ENCODE peak calls at places on chromosomes 5 and 9, in four cellular contexts. R is head of caudate nucleus, H is NCI-H345, O is fibroblast of mammary gland. N is an unnamed sample.

GRCh38 chr5:169583424-169584215 is at the start of gene SPDL1:
- DNase-seq in R (peak), O (peak), H (peak), N (peak)

GRCh38 chr5:40672440-40672839 is 7.3 kb upstream of the PTGER4 start:
- DNase-seq in O (no peak), H (no peak), R (no peak), N (no peak)

GRCh38 chr9:34591911-34592866 is 2.7 kb upstream of the CNTFR start:
- DNase-seq in O (no peak), R (no peak), H (no peak), N (no peak)

GRCh38 chr5:143205386-143205785 is 198.1 kb downstream of the NR3C1 start:
- DNase-seq in O (peak), H (no peak), R (no peak), N (peak)

GRCh38 chr9:116087246-116087645 is 66.3 kb upstream of the PAPPA start:
- DNase-seq in H (peak), R (peak), O (peak), N (peak)

GRCh38 chr5:154309805-154310204 is 119.3 kb downstream of the GALNT10 start:
- DNase-seq in O (no peak), H (no peak), R (no peak), N (peak)

GRCh38 chr5:175494271-175495183 is 16.2 kb downstream of the SFXN1 start:
- DNase-seq in H (no peak), R (no peak), O (peak), N (peak)

GRCh38 chr9:16022228-16022627 is 469.4 kb downstream of the CCDC171 start:
- DNase-seq in O (no peak), R (no peak), H (no peak), N (no peak)

GRCh38 chr5:8828596-8829321 is 717.1 kb downstream of the SEMA5A start:
- DNase-seq in O (peak), R (no peak), H (no peak), N (no peak)

GRCh38 chr9:89247431-89248370 is 63.3 kb upstream of the CKS2 start:
- DNase-seq in O (no peak), R (no peak), H (no peak), N (peak)

GRCh38 chr5:66769839-66770617 is 173.8 kb downstream of the MAST4 start:
- DNase-seq in R (peak), H (peak), O (peak), N (no peak)

GRCh38 chr5:140011297-140011802 is 31.7 kb downstream of the NRG2 start:
- DNase-seq in O (peak), H (no peak), R (no peak), N (peak)

GRCh38 chr9:119793272-119793671 is 424.0 kb upstream of the BRINP1 start:
- DNase-seq in O (no peak), R (no peak), H (no peak), N (no peak)

GRCh38 chr9:35579130-35579529 is 25.9 kb upstream of the TESK1 start:
- DNase-seq in O (peak), H (no peak), R (no peak), N (peak)

GRCh38 chr9:108269421-108269820 is 586.4 kb downstream of the ACTL7B start:
- DNase-seq in H (no peak), O (no peak), R (no peak), N (no peak)

GRCh38 chr9:35914307-35914807 is 5.1 kb downstream of the SPAAR start:
- DNase-seq in R (no peak), H (no peak), O (peak), N (no peak)

GRCh38 chr5:10301842-10302610 is 5.7 kb downstream of the CMBL start:
- DNase-seq in R (peak), O (no peak), H (peak), N (peak)

GRCh38 chr5:55154893-55155292 is 5.1 kb upstream of the GPX8 start:
- DNase-seq in O (peak), H (no peak), R (no peak), N (peak)

GRCh38 chr5:30918171-30918570 is 275.3 kb upstream of the CDH6 start:
- DNase-seq in O (no peak), H (no peak), R (no peak), N (no peak)

GRCh38 chr5:148268556-148268955 is at the start of gene SPINK13:
- DNase-seq in R (no peak), O (peak), H (no peak), N (peak)

GRCh38 chr5:73666891-73667290 is 40.9 kb downstream of the ARHGEF28 start:
- DNase-seq in R (no peak), O (no peak), H (no peak), N (no peak)

GRCh38 chr9:20242767-20243166 is 379.5 kb downstream of the MLLT3 start:
- DNase-seq in O (no peak), H (no peak), R (no peak), N (no peak)

GRCh38 chr5:1050449-1051365 is 42.1 kb downstream of the NKD2 start:
- DNase-seq in R (no peak), H (peak), O (no peak), N (no peak)

GRCh38 chr9:74920944-74921626 is 31.6 kb downstream of the C9orf40 start:
- DNase-seq in H (no peak), O (peak), R (no peak), N (peak)

GRCh38 chr9:94974154-94974860 is 247.8 kb downstream of the AOPEP start:
- DNase-seq in H (no peak), R (no peak), O (no peak), N (no peak)

GRCh38 chr5:39424751-39425524 is at the start of gene DAB2:
- DNase-seq in O (peak), R (peak), H (no peak), N (peak)

GRCh38 chr9:127049581-127049980 is 72.9 kb downstream of the ANGPTL2 start:
- DNase-seq in R (no peak), H (no peak), O (peak), N (no peak)

GRCh38 chr5:38167562-38167996 is 90.8 kb upstream of the EGFLAM start:
- DNase-seq in H (no peak), R (no peak), O (no peak), N (no peak)

GRCh38 chr5:81820315-81820636 is 69.4 kb upstream of the SSBP2 start:
- DNase-seq in R (no peak), H (no peak), O (no peak), N (no peak)

GRCh38 chr5:177241768-177242167 is 61.8 kb downstream of the RAB24 start:
- DNase-seq in R (no peak), O (no peak), H (no peak), N (no peak)

GRCh38 chr9:124436320-124436719 is 13.9 kb upstream of the ADGRD2 start:
- DNase-seq in H (no peak), R (no peak), O (no peak), N (peak)

GRCh38 chr9:38153152-38153909 is 84.3 kb upstream of the SHB start:
- DNase-seq in R (no peak), H (no peak), O (no peak), N (no peak)

GRCh38 chr9:126123927-126124326 is 202.7 kb upstream of the MVB12B start:
- DNase-seq in O (no peak), R (no peak), H (no peak), N (no peak)

GRCh38 chr9:90107021-90107771 is 502.4 kb downstream of the GADD45G start:
- DNase-seq in O (peak), H (peak), R (no peak), N (peak)

GRCh38 chr5:146107901-146108300 is 2.5 kb upstream of the PLAC8L1 start:
- DNase-seq in O (peak), R (no peak), H (no peak), N (no peak)

GRCh38 chr5:130164966-130165365 is 260.7 kb downstream of the CHSY3 start:
- DNase-seq in R (no peak), H (no peak), O (peak), N (peak)

GRCh38 chr9:407255-407654 is 192.6 kb downstream of the DOCK8 start:
- DNase-seq in R (no peak), H (no peak), O (no peak), N (no peak)

GRCh38 chr5:119396265-119396664 is 40.4 kb downstream of the TNFAIP8 start:
- DNase-seq in R (no peak), H (no peak), O (no peak), N (no peak)

GRCh38 chr5:72550595-72550994 is 43.4 kb upstream of the ZNF366 start:
- DNase-seq in O (no peak), R (no peak), H (no peak), N (no peak)

GRCh38 chr5:60355181-60355580 is 344.8 kb downstream of the DEPDC1B start:
- DNase-seq in H (no peak), O (no peak), R (no peak), N (no peak)

N was measured in mammary epithelial cell.